ENCODE peak calls at places on chromosomes 16 and 17, in six cellular contexts. N is Caco-2, Q is RWPE1, J is GOT3, H is GM23248, X is adrenal gland. G is an unnamed sample.

GRCh38 chr17:67056746-67057490 is 12.6 kb downstream of the CACNG1 start:
- DNase-seq in Q (no peak), N (peak; percentile 24), H (no peak), X (no peak), J (no peak), G (no peak)

GRCh38 chr17:2171725-2172446 is 117.0 kb downstream of the HIC1 start:
- DNase-seq in N (no peak), X (peak; percentile 85), J (no peak), H (peak; percentile 95), Q (no peak), G (no peak)

GRCh38 chr17:83029571-83029970 is 49.8 kb upstream of the METRNL start:
- DNase-seq in X (no peak), Q (no peak), H (no peak), J (no peak), N (no peak), G (no peak)

GRCh38 chr16:56477096-56477878 is 25.9 kb downstream of the OGFOD1 start:
- DNase-seq in H (peak; percentile 92), N (no peak), Q (peak; percentile 69), X (peak; percentile 76), J (no peak), G (no peak)

GRCh38 chr17:77568540-77568939 is 390.0 kb upstream of the TNRC6C start:
- DNase-seq in X (no peak), N (no peak), J (no peak), H (no peak), Q (no peak), G (no peak)

GRCh38 chr17:19410875-19411291 is at the start of gene RNF112:
- DNase-seq in X (peak; percentile 41), Q (no peak), N (peak; percentile 31), H (peak; percentile 82), J (no peak), G (no peak)

GRCh38 chr16:46857261-46857962 is 26.4 kb upstream of the C16orf87 start:
- DNase-seq in J (no peak), X (peak; percentile 68), N (no peak), Q (peak; percentile 41), H (peak; percentile 85), G (no peak)

GRCh38 chr17:61420128-61420527 is 20.5 kb downstream of the TBX2 start:
- DNase-seq in Q (no peak), X (no peak), J (no peak), N (no peak), H (no peak), G (no peak)

GRCh38 chr16:20814761-20815160 is 8.4 kb downstream of the REXO5 start:
- DNase-seq in X (no peak), N (no peak), H (no peak), J (no peak), Q (no peak), G (no peak)

GRCh38 chr16:51164167-51164566 is 13.1 kb upstream of the SALL1 start:
- DNase-seq in X (no peak), J (no peak), H (peak; percentile 85), N (no peak), Q (no peak), G (no peak)

GRCh38 chr17:48546924-48547838 is 2.3 kb upstream of the HOXB2 start:
- DNase-seq in N (no peak), J (no peak), X (no peak), H (peak; percentile 59), Q (no peak), G (no peak)